ENCODE peak calls at places on chromosomes 5 and 9, in ten cellular contexts. I, S, H, N, R, Z, K, D, E and B are unnamed samples. For H3K27me3, the result is how much of the 10 kb centered on the place peaks cover.

GRCh38 chr5:141349917-141350619 is at the start of gene PCDHGB1:
- DNase-seq in I (peak), S (peak), H (peak), N (peak), R (peak), Z (peak), K (no peak), D (peak), E (peak), B (no peak)

GRCh38 chr5:74312746-74313145 is 327.8 kb downstream of the ENC1 start:
- DNase-seq in I (no peak), S (peak), H (no peak), N (no peak), R (no peak), Z (no peak), K (no peak), D (no peak), E (no peak), B (no peak)

GRCh38 chr5:1294839-1295649 is at the start of gene TERT:
- DNase-seq in I (no peak), S (no peak), H (no peak), N (no peak), R (peak), Z (no peak), K (peak), D (no peak), E (peak), B (peak)

GRCh38 chr5:36657563-36657995 is 51.2 kb downstream of the SLC1A3 start:
- DNase-seq in I (peak), S (peak), H (peak), N (peak), R (peak), Z (peak), K (no peak), D (peak), E (no peak), B (peak)

GRCh38 chr5:168750926-168751325 is 171.8 kb upstream of the PANK3 start:
- DNase-seq in I (no peak), S (no peak), H (no peak), N (no peak), R (no peak), Z (no peak), K (no peak), D (no peak), E (no peak), B (peak)

GRCh38 chr5:14959443-14960119 is 88.0 kb upstream of the ANKH start:
- DNase-seq in I (no peak), S (no peak), H (no peak), N (no peak), R (no peak), Z (no peak), K (no peak), D (no peak), E (no peak), B (peak)

GRCh38 chr5:51279983-51280382 is 103.3 kb upstream of the ISL1 start:
- DNase-seq in I (no peak), S (no peak), H (no peak), N (peak), R (no peak), Z (no peak), K (no peak), D (peak), E (no peak), B (no peak)

GRCh38 chr5:149667084-149667826 is 62.9 kb upstream of the PPARGC1B start:
- DNase-seq in I (peak), S (peak), H (no peak), N (peak), R (peak), Z (no peak), K (no peak), D (no peak), E (no peak), B (no peak)

GRCh38 chr5:137037848-137038247 is 461.3 kb downstream of the SPOCK1 start:
- DNase-seq in I (no peak), S (no peak), H (no peak), N (no peak), R (no peak), Z (no peak), K (no peak), D (no peak), E (no peak), B (no peak)

GRCh38 chr5:10441083-10441991 is at the start of gene ROPN1L:
- DNase-seq in I (peak), S (peak), H (peak), N (peak), R (peak), Z (peak), K (peak), D (peak), E (peak), B (peak)

GRCh38 chr9:78261403-78262001 is 25.6 kb downstream of the CEP78 start:
- DNase-seq in I (no peak), S (peak), H (no peak), N (no peak), R (no peak), Z (no peak), K (peak), D (no peak), E (no peak), B (no peak)

GRCh38 chr5:154163327-154163997 is 27.1 kb upstream of the GALNT10 start:
- DNase-seq in I (no peak), S (no peak), H (no peak), N (no peak), R (no peak), Z (no peak), K (no peak), D (no peak), E (no peak), B (no peak)

GRCh38 chr5:59923465-59923864 is 29.9 kb upstream of the PDE4D start:
- DNase-seq in I (no peak), S (peak), H (no peak), N (peak), R (no peak), Z (no peak), K (no peak), D (no peak), E (no peak), B (no peak)

GRCh38 chr9:129145316-129145715 is 32.7 kb downstream of the IER5L start:
- DNase-seq in I (no peak), S (no peak), H (no peak), N (no peak), R (no peak), Z (peak), K (no peak), D (no peak), E (no peak), B (no peak)

GRCh38 chr5:24788829-24789509 is 144.2 kb upstream of the CDH10 start:
- DNase-seq in I (no peak), S (peak), H (no peak), N (no peak), R (no peak), Z (no peak), K (no peak), D (no peak), E (no peak), B (no peak)

GRCh38 chr5:157449011-157449723 is 10.8 kb upstream of the NIPAL4 start:
- DNase-seq in I (peak), S (peak), H (peak), N (peak), R (no peak), Z (no peak), K (no peak), D (peak), E (peak), B (no peak)

GRCh38 chr5:62550103-62550502 is 28.5 kb upstream of the LRRC70 start:
- DNase-seq in I (no peak), S (no peak), H (no peak), N (no peak), R (no peak), Z (no peak), K (no peak), D (no peak), E (no peak), B (no peak)

GRCh38 chr5:117455236-117456233 is 880.9 kb upstream of the SEMA6A start:
- DNase-seq in I (no peak), S (no peak), H (no peak), N (no peak), R (no peak), Z (no peak), K (no peak), D (peak), E (no peak), B (peak)

GRCh38 chr5:178642351-178642909 is 15.6 kb upstream of the CLK4 start:
- DNase-seq in I (no peak), S (peak), H (no peak), N (peak), R (no peak), Z (no peak), K (no peak), D (no peak), E (no peak), B (peak)

GRCh38 chr5:126868961-126869451 is 92.1 kb downstream of the LMNB1 start:
- DNase-seq in I (no peak), S (peak), H (peak), N (no peak), R (no peak), Z (no peak), K (no peak), D (no peak), E (no peak), B (no peak)

GRCh38 chr9:81424431-81424830 is 264.9 kb downstream of the TLE1 start:
- DNase-seq in I (no peak), S (peak), H (no peak), N (no peak), R (no peak), Z (no peak), K (no peak), D (no peak), E (no peak), B (no peak)

GRCh38 chr5:74639538-74640449 is 734 bp downstream of the ENC1 start:
- DNase-seq in I (peak), S (peak), H (peak), N (peak), R (peak), Z (peak), K (peak), D (peak), E (peak), B (no peak)

GRCh38 chr9:117290809-117291208 is 124.0 kb downstream of the ASTN2 start:
- DNase-seq in I (no peak), S (peak), H (no peak), N (no peak), R (no peak), Z (no peak), K (no peak), D (no peak), E (no peak), B (no peak)

GRCh38 chr9:109012876-109013677 is at the start of gene CTNNAL1:
- DNase-seq in I (peak), S (peak), H (peak), N (peak), R (peak), Z (peak), K (peak), D (peak), E (peak), B (peak)

GRCh38 chr9:90979138-90979551 is 177.5 kb downstream of the SYK start:
- DNase-seq in I (no peak), S (no peak), H (no peak), N (no peak), R (no peak), Z (no peak), K (no peak), D (no peak), E (no peak), B (no peak)

GRCh38 chr5:140355551-140355950 is 4.4 kb upstream of the SLC4A9 start:
- DNase-seq in I (no peak), S (no peak), H (no peak), N (no peak), R (peak), Z (no peak), K (no peak), D (no peak), E (no peak), B (no peak)

GRCh38 chr9:135692410-135692809 is 6.9 kb downstream of the SOHLH1 start:
- DNase-seq in I (no peak), S (peak), H (no peak), N (no peak), R (no peak), Z (no peak), K (no peak), D (no peak), E (no peak), B (no peak)

GRCh38 chr9:135695036-135695435 is 4.2 kb downstream of the SOHLH1 start:
- DNase-seq in I (no peak), S (no peak), H (no peak), N (no peak), R (no peak), Z (no peak), K (no peak), D (no peak), E (no peak), B (no peak)

GRCh38 chr9:135693771-135694170 is 5.5 kb downstream of the SOHLH1 start:
- DNase-seq in I (no peak), S (no peak), H (no peak), N (no peak), R (no peak), Z (no peak), K (no peak), D (no peak), E (no peak), B (no peak)

GRCh38 chr9:135690836-135691570 is 8.3 kb downstream of the SOHLH1 start:
- DNase-seq in I (no peak), S (no peak), H (no peak), N (no peak), R (no peak), Z (no peak), K (no peak), D (no peak), E (no peak), B (no peak)

GRCh38 chr9:135693265-135693664 is 6.0 kb downstream of the SOHLH1 start:
- DNase-seq in I (no peak), S (no peak), H (no peak), N (no peak), R (no peak), Z (no peak), K (no peak), D (no peak), E (no peak), B (no peak)
- H3K27me3 ChIP-seq in I (under half), S (under half), H (under half), N (under half), R (under half), Z (under half), K (under half), D (under half), E (under half), B (under half)

GRCh38 chr9:89448381-89448780 is 49.5 kb downstream of the SEMA4D start:
- DNase-seq in I (no peak), S (no peak), H (no peak), N (no peak), R (no peak), Z (no peak), K (peak), D (no peak), E (peak), B (no peak)

GRCh38 chr9:89445801-89446228 is 52.1 kb downstream of the SEMA4D start:
- DNase-seq in I (peak), S (no peak), H (no peak), N (no peak), R (no peak), Z (no peak), K (no peak), D (no peak), E (peak), B (no peak)

GRCh38 chr9:89448821-89449220 is 49.1 kb downstream of the SEMA4D start:
- DNase-seq in I (no peak), S (no peak), H (no peak), N (no peak), R (no peak), Z (no peak), K (no peak), D (no peak), E (peak), B (no peak)

GRCh38 chr9:89446440-89447310 is 51.2 kb downstream of the SEMA4D start:
- DNase-seq in I (no peak), S (no peak), H (no peak), N (no peak), R (no peak), Z (no peak), K (no peak), D (no peak), E (peak), B (no peak)

GRCh38 chr9:89447416-89447815 is 50.5 kb downstream of the SEMA4D start:
- DNase-seq in I (no peak), S (no peak), H (no peak), N (no peak), R (no peak), Z (no peak), K (no peak), D (no peak), E (no peak), B (no peak)
- H3K27ac ChIP-seq in I (no peak), S (no peak), H (no peak), N (no peak), R (no peak), Z (no peak), K (no peak), D (no peak), E (no peak), B (no peak)

GRCh38 chr9:76692448-76693129 is 71.6 kb upstream of the PCA3 start:
- DNase-seq in I (no peak), S (no peak), H (no peak), N (no peak), R (no peak), Z (no peak), K (no peak), D (no peak), E (no peak), B (no peak)
- H3K4me3 ChIP-seq in I (peak), S (no peak), H (no peak), N (peak), R (no peak), Z (no peak), K (no peak), D (no peak), E (no peak), B (no peak)

GRCh38 chr5:176732736-176733585 is 77.4 kb upstream of the UNC5A start:
- DNase-seq in I (no peak), S (no peak), H (no peak), N (no peak), R (no peak), Z (no peak), K (no peak), D (peak), E (peak), B (peak)
- H3K27me3 ChIP-seq in I (half or more), S (under half), H (half or more), N (under half), R (under half), Z (under half), K (under half), D (under half), E (under half), B (under half)